ENCODE peak calls at places on chromosomes 4 and X, in ten cellular contexts. One of them, this sample, is unnamed.

GRCh38 chrX:39955621-39956020 is 142.1 kb downstream of the BCOR start:
- DNase-seq in HS-27A: no peak
- DNase-seq in CD8-positive, alpha-beta memory T cell: no peak
- DNase-seq in frontal cortex: no peak
- DNase-seq in omental fat pad: no peak
- DNase-seq in PC-9: no peak
- DNase-seq in small intestine: no peak
- DNase-seq in fibroblast of lung: no peak
- DNase-seq in kidney glomerular epithelial cell: no peak
- DNase-seq in HEK293T: no peak
- DNase-seq in this sample: no peak

GRCh38 chr4:83639849-83640493 is 104.1 kb downstream of the GPAT3 start:
- DNase-seq in small intestine: peak
- DNase-seq in kidney glomerular epithelial cell: peak
- DNase-seq in HEK293T: peak
- DNase-seq in HS-27A: peak
- DNase-seq in frontal cortex: peak
- DNase-seq in CD8-positive, alpha-beta memory T cell: peak
- DNase-seq in PC-9: peak
- DNase-seq in omental fat pad: no peak
- DNase-seq in fibroblast of lung: peak
- DNase-seq in this sample: peak

GRCh38 chr4:38562751-38563198 is 101.2 kb upstream of the KLF3 start:
- DNase-seq in HEK293T: no peak
- DNase-seq in fibroblast of lung: peak
- DNase-seq in small intestine: no peak
- DNase-seq in kidney glomerular epithelial cell: no peak
- DNase-seq in frontal cortex: no peak
- DNase-seq in PC-9: no peak
- DNase-seq in CD8-positive, alpha-beta memory T cell: no peak
- DNase-seq in omental fat pad: no peak
- DNase-seq in HS-27A: no peak
- DNase-seq in this sample: peak

GRCh38 chrX:74535633-74536141 is 78.7 kb downstream of the RLIM start:
- DNase-seq in PC-9: no peak
- DNase-seq in frontal cortex: no peak
- DNase-seq in CD8-positive, alpha-beta memory T cell: peak
- DNase-seq in small intestine: peak
- DNase-seq in HS-27A: peak
- DNase-seq in kidney glomerular epithelial cell: no peak
- DNase-seq in omental fat pad: peak
- DNase-seq in fibroblast of lung: peak
- DNase-seq in HEK293T: peak
- DNase-seq in this sample: peak

GRCh38 chrX:80765226-80765625 is 44.5 kb downstream of the BRWD3 start:
- DNase-seq in omental fat pad: no peak
- DNase-seq in PC-9: peak
- DNase-seq in HS-27A: peak
- DNase-seq in HEK293T: no peak
- DNase-seq in fibroblast of lung: peak
- DNase-seq in small intestine: no peak
- DNase-seq in CD8-positive, alpha-beta memory T cell: no peak
- DNase-seq in kidney glomerular epithelial cell: peak
- DNase-seq in frontal cortex: no peak
- DNase-seq in this sample: no peak

GRCh38 chr4:2615821-2616220 is 79.4 kb downstream of the FAM193A start:
- DNase-seq in HEK293T: no peak
- DNase-seq in small intestine: no peak
- DNase-seq in frontal cortex: no peak
- DNase-seq in HS-27A: no peak
- DNase-seq in kidney glomerular epithelial cell: no peak
- DNase-seq in omental fat pad: no peak
- DNase-seq in PC-9: no peak
- DNase-seq in CD8-positive, alpha-beta memory T cell: no peak
- DNase-seq in fibroblast of lung: no peak
- DNase-seq in this sample: no peak

GRCh38 chrX:74529311-74529710 is 85.1 kb downstream of the RLIM start:
- DNase-seq in CD8-positive, alpha-beta memory T cell: no peak
- DNase-seq in PC-9: no peak
- DNase-seq in fibroblast of lung: no peak
- DNase-seq in HEK293T: no peak
- DNase-seq in frontal cortex: no peak
- DNase-seq in kidney glomerular epithelial cell: no peak
- DNase-seq in HS-27A: no peak
- DNase-seq in small intestine: no peak
- DNase-seq in omental fat pad: no peak
- DNase-seq in this sample: no peak

GRCh38 chr4:126954537-126955291 is 678.0 kb upstream of the INTU start:
- DNase-seq in CD8-positive, alpha-beta memory T cell: no peak
- DNase-seq in PC-9: no peak
- DNase-seq in HS-27A: no peak
- DNase-seq in HEK293T: no peak
- DNase-seq in small intestine: no peak
- DNase-seq in omental fat pad: no peak
- DNase-seq in kidney glomerular epithelial cell: no peak
- DNase-seq in frontal cortex: no peak
- DNase-seq in fibroblast of lung: no peak
- DNase-seq in this sample: no peak

GRCh38 chrX:15619053-15619772 is 18.5 kb upstream of the ACE2 start:
- DNase-seq in kidney glomerular epithelial cell: peak
- DNase-seq in CD8-positive, alpha-beta memory T cell: no peak
- DNase-seq in omental fat pad: no peak
- DNase-seq in fibroblast of lung: no peak
- DNase-seq in small intestine: peak
- DNase-seq in HEK293T: no peak
- DNase-seq in HS-27A: no peak
- DNase-seq in frontal cortex: no peak
- DNase-seq in PC-9: peak
- DNase-seq in this sample: no peak

GRCh38 chrX:13432376-13432775 is 112.5 kb upstream of the ATXN3L start:
- DNase-seq in small intestine: no peak
- DNase-seq in frontal cortex: no peak
- DNase-seq in CD8-positive, alpha-beta memory T cell: no peak
- DNase-seq in PC-9: no peak
- DNase-seq in fibroblast of lung: peak
- DNase-seq in kidney glomerular epithelial cell: peak
- DNase-seq in HEK293T: no peak
- DNase-seq in omental fat pad: no peak
- DNase-seq in HS-27A: peak
- DNase-seq in this sample: peak

GRCh38 chr4:102503301-102503746 is 2.2 kb downstream of the NFKB1 start:
- DNase-seq in kidney glomerular epithelial cell: no peak
- DNase-seq in small intestine: peak
- DNase-seq in PC-9: no peak
- DNase-seq in HEK293T: no peak
- DNase-seq in fibroblast of lung: no peak
- DNase-seq in CD8-positive, alpha-beta memory T cell: no peak
- DNase-seq in HS-27A: no peak
- DNase-seq in omental fat pad: no peak
- DNase-seq in frontal cortex: no peak
- DNase-seq in this sample: no peak

GRCh38 chr4:147361726-147362125 is 119.2 kb upstream of the EDNRA start:
- DNase-seq in omental fat pad: no peak
- DNase-seq in HEK293T: no peak
- DNase-seq in frontal cortex: no peak
- DNase-seq in CD8-positive, alpha-beta memory T cell: no peak
- DNase-seq in small intestine: peak
- DNase-seq in HS-27A: no peak
- DNase-seq in fibroblast of lung: peak
- DNase-seq in kidney glomerular epithelial cell: peak
- DNase-seq in PC-9: peak
- DNase-seq in this sample: no peak

GRCh38 chrX:36868592-36868991 is 139.6 kb upstream of the FAM47C start:
- DNase-seq in PC-9: no peak
- DNase-seq in CD8-positive, alpha-beta memory T cell: no peak
- DNase-seq in fibroblast of lung: no peak
- DNase-seq in omental fat pad: no peak
- DNase-seq in frontal cortex: no peak
- DNase-seq in small intestine: no peak
- DNase-seq in kidney glomerular epithelial cell: no peak
- DNase-seq in HS-27A: no peak
- DNase-seq in HEK293T: no peak
- DNase-seq in this sample: no peak

GRCh38 chr4:25810815-25811690 is 51.7 kb downstream of the SEL1L3 start:
- DNase-seq in frontal cortex: no peak
- DNase-seq in kidney glomerular epithelial cell: peak
- DNase-seq in small intestine: no peak
- DNase-seq in CD8-positive, alpha-beta memory T cell: no peak
- DNase-seq in omental fat pad: no peak
- DNase-seq in HEK293T: no peak
- DNase-seq in fibroblast of lung: peak
- DNase-seq in HS-27A: no peak
- DNase-seq in PC-9: no peak
- DNase-seq in this sample: no peak

GRCh38 chr4:152886201-152886600 is 49.9 kb upstream of the FHDC1 start:
- DNase-seq in omental fat pad: no peak
- DNase-seq in small intestine: no peak
- DNase-seq in frontal cortex: no peak
- DNase-seq in HEK293T: no peak
- DNase-seq in kidney glomerular epithelial cell: no peak
- DNase-seq in CD8-positive, alpha-beta memory T cell: no peak
- DNase-seq in HS-27A: no peak
- DNase-seq in fibroblast of lung: no peak
- DNase-seq in PC-9: no peak
- DNase-seq in this sample: no peak

GRCh38 chr4:183165371-183165770 is 66.3 kb downstream of the WWC2 start:
- DNase-seq in CD8-positive, alpha-beta memory T cell: no peak
- DNase-seq in HS-27A: no peak
- DNase-seq in kidney glomerular epithelial cell: no peak
- DNase-seq in fibroblast of lung: no peak
- DNase-seq in omental fat pad: no peak
- DNase-seq in PC-9: no peak
- DNase-seq in small intestine: no peak
- DNase-seq in HEK293T: no peak
- DNase-seq in frontal cortex: no peak
- DNase-seq in this sample: no peak

GRCh38 chr4:176760468-176760867 is 32.3 kb downstream of the VEGFC start:
- DNase-seq in CD8-positive, alpha-beta memory T cell: no peak
- DNase-seq in omental fat pad: no peak
- DNase-seq in frontal cortex: no peak
- DNase-seq in small intestine: no peak
- DNase-seq in HS-27A: no peak
- DNase-seq in PC-9: no peak
- DNase-seq in fibroblast of lung: no peak
- DNase-seq in HEK293T: no peak
- DNase-seq in kidney glomerular epithelial cell: no peak
- DNase-seq in this sample: no peak

GRCh38 chr4:79211490-79211889 is 114.4 kb downstream of the NAA11 start:
- DNase-seq in fibroblast of lung: no peak
- DNase-seq in PC-9: no peak
- DNase-seq in kidney glomerular epithelial cell: no peak
- DNase-seq in HEK293T: no peak
- DNase-seq in omental fat pad: no peak
- DNase-seq in small intestine: no peak
- DNase-seq in CD8-positive, alpha-beta memory T cell: no peak
- DNase-seq in HS-27A: no peak
- DNase-seq in frontal cortex: no peak
- DNase-seq in this sample: no peak

GRCh38 chr4:180106122-180106521 is 2137.1 kb upstream of the TENM3 start:
- DNase-seq in kidney glomerular epithelial cell: no peak
- DNase-seq in frontal cortex: no peak
- DNase-seq in omental fat pad: no peak
- DNase-seq in fibroblast of lung: peak
- DNase-seq in CD8-positive, alpha-beta memory T cell: no peak
- DNase-seq in PC-9: no peak
- DNase-seq in small intestine: no peak
- DNase-seq in HEK293T: no peak
- DNase-seq in HS-27A: no peak
- DNase-seq in this sample: no peak

GRCh38 chrX:100731441-100732281 is at the start of gene SYTL4:
- DNase-seq in CD8-positive, alpha-beta memory T cell: no peak
- DNase-seq in omental fat pad: no peak
- DNase-seq in HS-27A: no peak
- DNase-seq in PC-9: peak
- DNase-seq in HEK293T: peak
- DNase-seq in small intestine: peak
- DNase-seq in kidney glomerular epithelial cell: peak
- DNase-seq in fibroblast of lung: no peak
- DNase-seq in frontal cortex: no peak
- DNase-seq in this sample: peak

GRCh38 chr4:87196927-87197326 is 23.5 kb downstream of the KLHL8 start:
- DNase-seq in CD8-positive, alpha-beta memory T cell: no peak
- DNase-seq in frontal cortex: no peak
- DNase-seq in HEK293T: no peak
- DNase-seq in PC-9: no peak
- DNase-seq in fibroblast of lung: no peak
- DNase-seq in HS-27A: no peak
- DNase-seq in small intestine: no peak
- DNase-seq in kidney glomerular epithelial cell: no peak
- DNase-seq in omental fat pad: no peak
- DNase-seq in this sample: no peak

GRCh38 chr4:137510866-137511265 is 21.4 kb downstream of the PCDH18 start:
- DNase-seq in omental fat pad: no peak
- DNase-seq in small intestine: peak
- DNase-seq in HEK293T: peak
- DNase-seq in PC-9: no peak
- DNase-seq in CD8-positive, alpha-beta memory T cell: no peak
- DNase-seq in HS-27A: peak
- DNase-seq in kidney glomerular epithelial cell: peak
- DNase-seq in fibroblast of lung: peak
- DNase-seq in frontal cortex: no peak
- DNase-seq in this sample: no peak

GRCh38 chr4:25174674-25175073 is 14.4 kb upstream of the SEPSECS start:
- DNase-seq in small intestine: no peak
- DNase-seq in HS-27A: no peak
- DNase-seq in PC-9: peak
- DNase-seq in frontal cortex: no peak
- DNase-seq in HEK293T: no peak
- DNase-seq in CD8-positive, alpha-beta memory T cell: no peak
- DNase-seq in fibroblast of lung: no peak
- DNase-seq in omental fat pad: no peak
- DNase-seq in kidney glomerular epithelial cell: no peak
- DNase-seq in this sample: no peak

GRCh38 chr4:48968814-48969213 is 17.3 kb upstream of the CWH43 start:
- DNase-seq in omental fat pad: no peak
- DNase-seq in frontal cortex: no peak
- DNase-seq in kidney glomerular epithelial cell: no peak
- DNase-seq in CD8-positive, alpha-beta memory T cell: no peak
- DNase-seq in HEK293T: no peak
- DNase-seq in small intestine: no peak
- DNase-seq in fibroblast of lung: peak
- DNase-seq in HS-27A: no peak
- DNase-seq in PC-9: peak
- DNase-seq in this sample: no peak

GRCh38 chr4:7073526-7074390 is 5.9 kb upstream of the GRPEL1 start:
- DNase-seq in fibroblast of lung: peak
- DNase-seq in omental fat pad: no peak
- DNase-seq in PC-9: peak
- DNase-seq in CD8-positive, alpha-beta memory T cell: no peak
- DNase-seq in frontal cortex: no peak
- DNase-seq in HS-27A: no peak
- DNase-seq in small intestine: peak
- DNase-seq in HEK293T: peak
- DNase-seq in kidney glomerular epithelial cell: peak
- DNase-seq in this sample: peak

GRCh38 chrX:151488677-151489076 is 74.8 kb upstream of the PASD1 start:
- DNase-seq in frontal cortex: no peak
- DNase-seq in small intestine: no peak
- DNase-seq in HEK293T: peak
- DNase-seq in HS-27A: no peak
- DNase-seq in CD8-positive, alpha-beta memory T cell: no peak
- DNase-seq in PC-9: peak
- DNase-seq in fibroblast of lung: no peak
- DNase-seq in kidney glomerular epithelial cell: no peak
- DNase-seq in omental fat pad: no peak
- DNase-seq in this sample: no peak

GRCh38 chr4:24912252-24913098 is at the start of gene CCDC149:
- DNase-seq in omental fat pad: peak
- DNase-seq in fibroblast of lung: peak
- DNase-seq in kidney glomerular epithelial cell: peak
- DNase-seq in HEK293T: no peak
- DNase-seq in HS-27A: no peak
- DNase-seq in PC-9: peak
- DNase-seq in frontal cortex: peak
- DNase-seq in CD8-positive, alpha-beta memory T cell: no peak
- DNase-seq in small intestine: peak
- DNase-seq in this sample: peak

GRCh38 chrX:45353462-45353861 is 152.8 kb upstream of the DIPK2B start:
- DNase-seq in PC-9: no peak
- DNase-seq in omental fat pad: no peak
- DNase-seq in small intestine: no peak
- DNase-seq in frontal cortex: no peak
- DNase-seq in fibroblast of lung: no peak
- DNase-seq in CD8-positive, alpha-beta memory T cell: no peak
- DNase-seq in HS-27A: peak
- DNase-seq in HEK293T: no peak
- DNase-seq in kidney glomerular epithelial cell: no peak
- DNase-seq in this sample: peak